ENCODE peak calls at places on chromosomes 3 and 15, in four cellular contexts. G, S, Y and K are unnamed samples.

GRCh38 chr15:66761723-66762595 is 59.9 kb downstream of the SMAD6 start:
- DNase-seq in S (peak; percentile 62), G (peak; percentile 8), Y (no peak), K (no peak)

GRCh38 chr3:57935539-57935938 is 72.7 kb upstream of the FLNB start:
- DNase-seq in G (no peak), Y (no peak), S (no peak), K (no peak)

GRCh38 chr3:43733459-43734384 is 43.0 kb downstream of the ABHD5 start:
- DNase-seq in Y (no peak), S (peak; percentile 78), G (peak; percentile 74), K (no peak)

GRCh38 chr3:176661432-176661964 is 535.8 kb downstream of the TBL1XR1 start:
- DNase-seq in S (no peak), Y (no peak), G (no peak), K (no peak)

GRCh38 chr3:16013563-16013962 is 160.9 kb upstream of the GALNT15 start:
- DNase-seq in S (peak; percentile 12), G (no peak), Y (no peak), K (no peak)

GRCh38 chr3:99562138-99562537 is 76.3 kb upstream of the COL8A1 start:
- DNase-seq in Y (no peak), G (no peak), S (peak; percentile 49), K (no peak)

GRCh38 chr15:89799925-89800500 is 14.6 kb downstream of the ANPEP start:
- DNase-seq in Y (no peak), S (no peak), G (no peak), K (no peak)

GRCh38 chr3:115518100-115518852 is 105.0 kb upstream of the GAP43 start:
- DNase-seq in G (peak; percentile 94), Y (peak; percentile 61), S (peak; percentile 87), K (peak; percentile 12)

GRCh38 chr3:101897013-101897412 is 47.7 kb downstream of the NFKBIZ start:
- DNase-seq in Y (no peak), G (no peak), S (no peak), K (no peak)

GRCh38 chr15:100167884-100168375 is 173.8 kb downstream of the ADAMTS17 start:
- DNase-seq in G (no peak), S (no peak), Y (no peak), K (no peak)

GRCh38 chr3:134294302-134294925 is 43.8 kb upstream of the RYK start:
- DNase-seq in S (no peak), Y (no peak), G (no peak), K (no peak)